ENCODE peak calls at places on chromosome 21, in five cellular contexts. H, C, N, A and X are unnamed samples.

GRCh38 chr21:41219498-41220207 is 51.7 kb downstream of the BACE2 start:
- DNase-seq in C (no peak), N (no peak), A (no peak), H (no peak), X (no peak)

GRCh38 chr21:31293986-31294385 is 50.1 kb downstream of the TIAM1 start:
- DNase-seq in N (peak), C (peak), A (peak), H (no peak), X (no peak)

GRCh38 chr21:33924766-33925100 is 9.1 kb upstream of the ATP5PO start:
- DNase-seq in A (no peak), H (no peak), N (no peak), C (no peak), X (no peak)

GRCh38 chr21:30348506-30348905 is at the start of gene KRTAP23-1:
- DNase-seq in A (no peak), H (no peak), C (no peak), N (no peak), X (no peak)

GRCh38 chr21:16211339-16212303 is 481.8 kb downstream of the USP25 start:
- DNase-seq in N (no peak), C (peak), A (no peak), H (no peak), X (no peak)

GRCh38 chr21:42276526-42277154 is 38.6 kb downstream of the TFF3 start:
- DNase-seq in A (no peak), C (no peak), N (no peak), H (no peak), X (no peak)

GRCh38 chr21:17818158-17819113 is 720 bp downstream of the C21orf91 start:
- DNase-seq in H (peak), N (peak), C (peak), A (no peak), X (no peak)

GRCh38 chr21:46050651-46051378 is 47.1 kb upstream of the COL6A2 start:
- DNase-seq in A (no peak), C (no peak), H (no peak), N (no peak), X (no peak)

GRCh38 chr21:25733859-25734653 is 648 bp downstream of the ATP5PF start:
- DNase-seq in H (peak), A (no peak), C (peak), N (peak), X (no peak)

GRCh38 chr21:45356251-45356650 is 48.7 kb upstream of the COL18A1 start:
- DNase-seq in A (no peak), H (no peak), N (no peak), C (no peak), X (no peak)

GRCh38 chr21:21268885-21269284 is 270.7 kb downstream of the NCAM2 start:
- DNase-seq in A (no peak), H (no peak), C (no peak), N (no peak), X (no peak)